ENCODE peak calls at places on chromosomes 13 and 19, in ten cellular contexts. One of them, this sample, is unnamed.

GRCh38 chr19:53947624-53948023 is 15.1 kb upstream of the CACNG8 start:
- DNase-seq in adrenal gland: no peak
- DNase-seq in lower leg skin: no peak
- DNase-seq in heart left ventricle: no peak
- DNase-seq in GM12864: no peak
- DNase-seq in HFFc6: no peak
- DNase-seq in fibroblast of lung: no peak
- DNase-seq in right lobe of liver: no peak
- DNase-seq in AG10803: no peak
- DNase-seq in A549: peak
- DNase-seq in this sample: no peak

GRCh38 chr13:49641810-49642291 is 13.5 kb downstream of the ARL11 start:
- DNase-seq in adrenal gland: peak
- DNase-seq in lower leg skin: no peak
- DNase-seq in heart left ventricle: peak
- DNase-seq in GM12864: no peak
- DNase-seq in HFFc6: peak
- DNase-seq in fibroblast of lung: peak
- DNase-seq in right lobe of liver: peak
- DNase-seq in AG10803: peak
- DNase-seq in A549: no peak
- DNase-seq in this sample: no peak

GRCh38 chr13:104004572-104004971 is 938.4 kb upstream of the SLC10A2 start:
- DNase-seq in adrenal gland: no peak
- DNase-seq in lower leg skin: no peak
- DNase-seq in heart left ventricle: no peak
- DNase-seq in GM12864: no peak
- DNase-seq in HFFc6: no peak
- DNase-seq in fibroblast of lung: no peak
- DNase-seq in right lobe of liver: no peak
- DNase-seq in AG10803: no peak
- DNase-seq in A549: no peak
- DNase-seq in this sample: no peak

GRCh38 chr13:36475468-36475867 is 43.2 kb downstream of the CCNA1 start:
- DNase-seq in adrenal gland: no peak
- DNase-seq in lower leg skin: no peak
- DNase-seq in heart left ventricle: no peak
- DNase-seq in GM12864: no peak
- DNase-seq in HFFc6: no peak
- DNase-seq in fibroblast of lung: peak
- DNase-seq in right lobe of liver: no peak
- DNase-seq in AG10803: no peak
- DNase-seq in A549: no peak
- DNase-seq in this sample: no peak

GRCh38 chr19:50224986-50225747 is 21.7 kb downstream of the MYH14 start:
- DNase-seq in adrenal gland: no peak
- DNase-seq in lower leg skin: no peak
- DNase-seq in heart left ventricle: peak
- DNase-seq in GM12864: no peak
- DNase-seq in HFFc6: no peak
- DNase-seq in fibroblast of lung: no peak
- DNase-seq in right lobe of liver: no peak
- DNase-seq in AG10803: no peak
- DNase-seq in A549: no peak
- DNase-seq in this sample: no peak

GRCh38 chr13:20436505-20436904 is 89.2 kb downstream of the CRYL1 start:
- DNase-seq in adrenal gland: no peak
- DNase-seq in lower leg skin: no peak
- DNase-seq in heart left ventricle: no peak
- DNase-seq in GM12864: no peak
- DNase-seq in HFFc6: no peak
- DNase-seq in fibroblast of lung: no peak
- DNase-seq in right lobe of liver: no peak
- DNase-seq in AG10803: no peak
- DNase-seq in A549: no peak
- DNase-seq in this sample: no peak

GRCh38 chr19:53908933-53909415 is at the start of gene CACNG7:
- DNase-seq in adrenal gland: no peak
- DNase-seq in lower leg skin: no peak
- DNase-seq in heart left ventricle: no peak
- DNase-seq in GM12864: no peak
- DNase-seq in HFFc6: no peak
- DNase-seq in fibroblast of lung: no peak
- DNase-seq in right lobe of liver: no peak
- DNase-seq in AG10803: no peak
- DNase-seq in A549: no peak
- DNase-seq in this sample: peak

GRCh38 chr13:46288570-46289259 is 77.0 kb downstream of the LRRC63 start:
- DNase-seq in adrenal gland: no peak
- DNase-seq in lower leg skin: no peak
- DNase-seq in heart left ventricle: no peak
- DNase-seq in GM12864: no peak
- DNase-seq in HFFc6: peak
- DNase-seq in fibroblast of lung: peak
- DNase-seq in right lobe of liver: no peak
- DNase-seq in AG10803: peak
- DNase-seq in A549: peak
- DNase-seq in this sample: peak

GRCh38 chr13:112182831-112183543 is 116.0 kb downstream of the SOX1 start:
- DNase-seq in adrenal gland: no peak
- DNase-seq in lower leg skin: peak
- DNase-seq in heart left ventricle: no peak
- DNase-seq in GM12864: no peak
- DNase-seq in HFFc6: no peak
- DNase-seq in fibroblast of lung: no peak
- DNase-seq in right lobe of liver: peak
- DNase-seq in AG10803: no peak
- DNase-seq in A549: no peak
- DNase-seq in this sample: no peak

GRCh38 chr13:42110410-42111155 is 62.1 kb downstream of the DGKH start:
- DNase-seq in adrenal gland: no peak
- DNase-seq in lower leg skin: no peak
- DNase-seq in heart left ventricle: no peak
- DNase-seq in GM12864: peak
- DNase-seq in HFFc6: peak
- DNase-seq in fibroblast of lung: peak
- DNase-seq in right lobe of liver: no peak
- DNase-seq in AG10803: peak
- DNase-seq in A549: peak
- DNase-seq in this sample: peak

GRCh38 chr19:16619456-16619855 is 8.5 kb downstream of the MED26 start:
- DNase-seq in adrenal gland: peak
- DNase-seq in lower leg skin: no peak
- DNase-seq in heart left ventricle: no peak
- DNase-seq in GM12864: no peak
- DNase-seq in HFFc6: no peak
- DNase-seq in fibroblast of lung: no peak
- DNase-seq in right lobe of liver: no peak
- DNase-seq in AG10803: peak
- DNase-seq in A549: no peak
- DNase-seq in this sample: no peak

GRCh38 chr13:52845334-52845761 is 3.1 kb downstream of the PCDH8 start:
- DNase-seq in adrenal gland: no peak
- DNase-seq in lower leg skin: no peak
- DNase-seq in heart left ventricle: no peak
- DNase-seq in GM12864: no peak
- DNase-seq in HFFc6: no peak
- DNase-seq in fibroblast of lung: no peak
- DNase-seq in right lobe of liver: no peak
- DNase-seq in AG10803: no peak
- DNase-seq in A549: no peak
- DNase-seq in this sample: peak

DNA sequence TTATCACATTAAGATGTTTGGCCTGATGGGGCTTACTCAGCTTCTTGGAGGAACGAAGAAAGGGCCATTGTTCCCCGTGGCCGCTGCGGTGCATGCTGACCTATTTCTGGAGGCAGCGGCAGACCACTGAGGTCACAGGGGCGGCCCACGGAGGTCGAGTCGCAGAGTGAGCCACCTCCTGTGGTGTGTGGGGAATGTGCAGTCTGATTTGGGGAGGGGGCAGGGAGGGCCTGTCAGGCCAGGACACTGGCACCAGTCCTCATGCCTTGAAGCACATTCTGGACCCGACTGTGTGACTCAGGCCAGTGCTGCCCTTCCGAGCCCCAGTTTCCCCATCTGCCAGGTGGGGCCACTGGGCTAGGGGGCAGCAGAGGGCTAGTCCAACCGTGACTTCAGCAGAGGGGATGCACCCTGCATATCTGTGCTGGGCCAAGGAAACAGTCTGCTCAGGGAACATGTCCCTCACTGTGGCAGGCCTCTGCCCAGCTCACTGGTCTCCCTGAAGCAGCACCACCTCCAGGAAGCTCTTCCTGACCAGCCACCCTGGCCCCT is 6.3 kb downstream of the SLC7A10 start:
- DNase-seq in adrenal gland: no peak
- DNase-seq in lower leg skin: no peak
- DNase-seq in heart left ventricle: no peak
- DNase-seq in GM12864: no peak
- DNase-seq in HFFc6: no peak
- DNase-seq in fibroblast of lung: no peak
- DNase-seq in right lobe of liver: no peak
- DNase-seq in AG10803: no peak
- DNase-seq in A549: no peak
- DNase-seq in this sample: no peak
- TF ChIP-seq CTCF in adrenal gland: no peak
- TF ChIP-seq CTCF in lower leg skin: no peak
- TF ChIP-seq CTCF in heart left ventricle: no peak
- TF ChIP-seq CTCF in GM12864: peak
- TF ChIP-seq CTCF in HFFc6: peak
- TF ChIP-seq CTCF in fibroblast of lung: peak
- TF ChIP-seq CTCF in right lobe of liver: no peak
- TF ChIP-seq CTCF in AG10803: peak
- TF ChIP-seq CTCF in A549: peak
- TF ChIP-seq CTCF in this sample: peak

GRCh38 chr13:94342436-94343242 is 136.8 kb downstream of the DCT start:
- DNase-seq in adrenal gland: no peak
- DNase-seq in lower leg skin: no peak
- DNase-seq in heart left ventricle: no peak
- DNase-seq in GM12864: no peak
- DNase-seq in HFFc6: no peak
- DNase-seq in fibroblast of lung: no peak
- DNase-seq in right lobe of liver: no peak
- DNase-seq in AG10803: no peak
- DNase-seq in A549: no peak
- DNase-seq in this sample: no peak

GRCh38 chr13:94346261-94347019 is 133.0 kb downstream of the DCT start:
- DNase-seq in adrenal gland: no peak
- DNase-seq in lower leg skin: no peak
- DNase-seq in heart left ventricle: no peak
- DNase-seq in GM12864: no peak
- DNase-seq in HFFc6: no peak
- DNase-seq in fibroblast of lung: no peak
- DNase-seq in right lobe of liver: no peak
- DNase-seq in AG10803: no peak
- DNase-seq in A549: no peak
- DNase-seq in this sample: no peak

GRCh38 chr13:94344126-94344863 is 135.2 kb downstream of the DCT start:
- DNase-seq in adrenal gland: no peak
- DNase-seq in lower leg skin: no peak
- DNase-seq in heart left ventricle: no peak
- DNase-seq in GM12864: no peak
- DNase-seq in HFFc6: peak
- DNase-seq in fibroblast of lung: no peak
- DNase-seq in right lobe of liver: no peak
- DNase-seq in AG10803: no peak
- DNase-seq in A549: no peak
- DNase-seq in this sample: no peak

GRCh38 chr13:94343243-94343585 is 136.3 kb downstream of the DCT start:
- DNase-seq in adrenal gland: no peak
- DNase-seq in lower leg skin: no peak
- DNase-seq in heart left ventricle: no peak
- DNase-seq in GM12864: no peak
- DNase-seq in HFFc6: no peak
- DNase-seq in fibroblast of lung: no peak
- DNase-seq in right lobe of liver: no peak
- DNase-seq in AG10803: no peak
- DNase-seq in A549: no peak
- DNase-seq in this sample: no peak

DNA sequence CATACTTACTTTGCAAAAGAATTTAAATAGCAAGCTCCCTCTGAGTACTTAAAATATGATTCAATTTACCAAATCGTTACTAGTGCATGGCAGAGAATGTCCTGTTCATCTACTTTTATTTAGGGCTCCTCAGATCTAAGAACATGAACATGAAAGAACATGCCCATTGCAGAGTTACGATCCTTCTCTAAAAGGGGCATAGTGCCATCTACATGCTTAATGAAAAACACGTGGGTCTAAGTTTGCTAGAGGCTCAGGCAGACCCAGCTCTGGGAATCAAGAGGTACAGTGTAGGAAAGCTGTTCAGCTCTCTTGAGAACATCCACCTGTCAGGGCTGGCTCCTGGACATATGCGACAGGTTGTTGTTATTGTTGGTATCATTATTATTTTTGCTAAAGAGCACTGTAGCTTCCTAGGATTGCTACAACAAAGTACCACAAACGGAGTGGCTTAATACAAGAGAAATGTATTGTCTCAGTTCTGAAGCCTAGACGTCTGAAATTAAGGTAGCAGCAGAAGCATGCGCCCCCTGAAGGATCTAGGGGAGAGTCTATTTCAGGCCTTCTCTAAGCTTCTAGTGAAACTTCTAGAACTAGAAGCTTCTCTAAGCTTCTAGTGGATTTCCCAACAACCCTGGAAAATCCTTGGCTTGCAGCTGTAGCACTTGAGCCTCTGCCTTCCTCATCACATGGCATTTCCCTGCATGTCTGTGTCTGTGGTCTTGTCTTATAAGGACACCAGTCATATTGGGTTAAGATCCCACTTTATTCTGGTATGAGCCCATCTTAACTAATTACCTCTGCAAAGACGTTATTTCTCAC is 133.9 kb downstream of the DCT start:
- DNase-seq in adrenal gland: no peak
- DNase-seq in lower leg skin: no peak
- DNase-seq in heart left ventricle: no peak
- DNase-seq in GM12864: no peak
- DNase-seq in HFFc6: peak
- DNase-seq in fibroblast of lung: peak
- DNase-seq in right lobe of liver: no peak
- DNase-seq in AG10803: peak
- DNase-seq in A549: no peak
- DNase-seq in this sample: no peak
- TF ChIP-seq CTCF in adrenal gland: no peak
- TF ChIP-seq CTCF in lower leg skin: no peak
- TF ChIP-seq CTCF in heart left ventricle: no peak
- TF ChIP-seq CTCF in GM12864: no peak
- TF ChIP-seq CTCF in HFFc6: peak
- TF ChIP-seq CTCF in fibroblast of lung: peak
- TF ChIP-seq CTCF in right lobe of liver: no peak
- TF ChIP-seq CTCF in AG10803: no peak
- TF ChIP-seq CTCF in A549: peak
- TF ChIP-seq CTCF in this sample: no peak

GRCh38 chr19:31049431-31049830 is 299.8 kb downstream of the TSHZ3 start:
- DNase-seq in adrenal gland: no peak
- DNase-seq in lower leg skin: no peak
- DNase-seq in heart left ventricle: no peak
- DNase-seq in GM12864: no peak
- DNase-seq in HFFc6: no peak
- DNase-seq in fibroblast of lung: no peak
- DNase-seq in right lobe of liver: no peak
- DNase-seq in AG10803: no peak
- DNase-seq in A549: no peak
- DNase-seq in this sample: no peak
- TF ChIP-seq CTCF in adrenal gland: no peak
- TF ChIP-seq CTCF in lower leg skin: no peak
- TF ChIP-seq CTCF in heart left ventricle: no peak
- TF ChIP-seq CTCF in GM12864: no peak
- TF ChIP-seq CTCF in HFFc6: no peak
- TF ChIP-seq CTCF in fibroblast of lung: no peak
- TF ChIP-seq CTCF in right lobe of liver: no peak
- TF ChIP-seq CTCF in AG10803: no peak
- TF ChIP-seq CTCF in A549: no peak
- TF ChIP-seq CTCF in this sample: no peak

GRCh38 chr19:38792250-38793111 is 3.5 kb downstream of the LGALS7B start:
- DNase-seq in adrenal gland: peak
- DNase-seq in lower leg skin: peak
- DNase-seq in heart left ventricle: peak
- DNase-seq in GM12864: no peak
- DNase-seq in HFFc6: no peak
- DNase-seq in fibroblast of lung: peak
- DNase-seq in right lobe of liver: no peak
- DNase-seq in AG10803: no peak
- DNase-seq in A549: no peak
- DNase-seq in this sample: peak
- TF ChIP-seq CTCF in adrenal gland: no peak
- TF ChIP-seq CTCF in lower leg skin: no peak
- TF ChIP-seq CTCF in heart left ventricle: peak
- TF ChIP-seq CTCF in GM12864: peak
- TF ChIP-seq CTCF in HFFc6: peak
- TF ChIP-seq CTCF in fibroblast of lung: peak
- TF ChIP-seq CTCF in right lobe of liver: peak
- TF ChIP-seq CTCF in AG10803: peak
- TF ChIP-seq CTCF in A549: no peak
- TF ChIP-seq CTCF in this sample: peak

This sample was measured in GM13977.